ENCODE peak calls at places on chromosomes 3 and 15, in seven cellular contexts. W is heart right ventricle, J is IMR-90, R is uterus, P is esophagus squamous epithelium, O is breast epithelium, T is ovary. Q is an unnamed sample.
A peak's percentile ranks its signal among the peaks of the same experiment; 100 is the strongest.

GRCh38 chr3:41768363-41768762 is 193.5 kb downstream of the ULK4 start:
- DNase-seq in W (no peak), J (no peak), R (no peak), P (no peak), O (no peak), T (no peak), Q (no peak)

GRCh38 chr3:81300324-81300927 is 461.0 kb downstream of the GBE1 start:
- DNase-seq in W (no peak), J (no peak), R (no peak), P (no peak), O (no peak), T (no peak), Q (no peak)

GRCh38 chr15:33500432-33500831 is 189.7 kb downstream of the RYR3 start:
- DNase-seq in W (no peak), J (no peak), R (no peak), P (no peak), O (no peak), T (no peak), Q (no peak)

GRCh38 chr3:13008114-13008995 is 64.9 kb downstream of the IQSEC1 start:
- DNase-seq in W (no peak), J (no peak), R (no peak), P (no peak), O (no peak), T (no peak), Q (no peak)

GRCh38 chr3:187020376-187020775 is 90.0 kb downstream of the ST6GAL1 start:
- DNase-seq in W (no peak), J (no peak), R (no peak), P (no peak), O (no peak), T (no peak), Q (no peak)

GRCh38 chr15:92034227-92034626 is 180.7 kb downstream of the SLCO3A1 start:
- DNase-seq in W (no peak), J (no peak), R (no peak), P (no peak), O (no peak), T (no peak), Q (no peak)

GRCh38 chr3:195855471-195856409 is 44.0 kb upstream of the MUC4 start:
- DNase-seq in W (no peak), J (no peak), R (no peak), P (no peak), O (no peak), T (no peak), Q (no peak)

GRCh38 chr3:55282994-55283393 is 204.1 kb downstream of the WNT5A start:
- DNase-seq in W (no peak), J (no peak), R (no peak), P (no peak), O (no peak), T (no peak), Q (no peak)

GRCh38 chr15:73600413-73601050 is 32.7 kb downstream of the NPTN start:
- DNase-seq in W (no peak), J (no peak), R (no peak), P (no peak), O (no peak), T (no peak), Q (no peak)

GRCh38 chr3:134018406-134018805 is 11.3 kb downstream of the SLCO2A1 start:
- DNase-seq in W (no peak), J (no peak), R (no peak), P (no peak), O (no peak), T (no peak), Q (no peak)

GRCh38 chr3:146543461-146544012 is 870 bp downstream of the PLSCR1 start:
- DNase-seq in W (no peak), J (peak; percentile 16), R (peak; percentile 45), P (no peak), O (no peak), T (peak; percentile 40), Q (peak; percentile 46)

GRCh38 chr3:33299395-33300081 is 22.3 kb downstream of the FBXL2 start:
- DNase-seq in W (no peak), J (peak; percentile 76), R (no peak), P (no peak), O (no peak), T (no peak), Q (no peak)

GRCh38 chr3:181700168-181701087 is 11.3 kb upstream of the SOX2 start:
- DNase-seq in W (peak; percentile 24), J (peak; percentile 54), R (peak; percentile 63), P (no peak), O (no peak), T (peak; percentile 50), Q (peak; percentile 70)

GRCh38 chr3:1513662-1514061 is 420.8 kb downstream of the CNTN6 start:
- DNase-seq in W (no peak), J (no peak), R (no peak), P (no peak), O (no peak), T (no peak), Q (no peak)

GRCh38 chr3:33437556-33438283 is 2.5 kb downstream of the UBP1 start:
- DNase-seq in W (no peak), J (peak; percentile 77), R (no peak), P (no peak), O (no peak), T (no peak), Q (no peak)

GRCh38 chr15:74179101-74179841 is 5.8 kb downstream of the ISLR start:
- DNase-seq in W (peak; percentile 83), J (peak; percentile 86), R (peak; percentile 94), P (no peak), O (peak; percentile 58), T (peak; percentile 96), Q (peak; percentile 59)

GRCh38 chr15:65029736-65030208 is 333 bp upstream of the MTFMT start:
- DNase-seq in W (no peak), J (no peak), R (no peak), P (no peak), O (no peak), T (no peak), Q (no peak)
- H3K27me3 ChIP-seq in W (no peaks in the 10 kb centered on the region), J (no peaks in the 10 kb centered on the region), R (no peaks in the 10 kb centered on the region), P (no peaks in the 10 kb centered on the region), O (no peaks in the 10 kb centered on the region), T (no peaks in the 10 kb centered on the region), Q (no peaks in the 10 kb centered on the region)

DNA sequence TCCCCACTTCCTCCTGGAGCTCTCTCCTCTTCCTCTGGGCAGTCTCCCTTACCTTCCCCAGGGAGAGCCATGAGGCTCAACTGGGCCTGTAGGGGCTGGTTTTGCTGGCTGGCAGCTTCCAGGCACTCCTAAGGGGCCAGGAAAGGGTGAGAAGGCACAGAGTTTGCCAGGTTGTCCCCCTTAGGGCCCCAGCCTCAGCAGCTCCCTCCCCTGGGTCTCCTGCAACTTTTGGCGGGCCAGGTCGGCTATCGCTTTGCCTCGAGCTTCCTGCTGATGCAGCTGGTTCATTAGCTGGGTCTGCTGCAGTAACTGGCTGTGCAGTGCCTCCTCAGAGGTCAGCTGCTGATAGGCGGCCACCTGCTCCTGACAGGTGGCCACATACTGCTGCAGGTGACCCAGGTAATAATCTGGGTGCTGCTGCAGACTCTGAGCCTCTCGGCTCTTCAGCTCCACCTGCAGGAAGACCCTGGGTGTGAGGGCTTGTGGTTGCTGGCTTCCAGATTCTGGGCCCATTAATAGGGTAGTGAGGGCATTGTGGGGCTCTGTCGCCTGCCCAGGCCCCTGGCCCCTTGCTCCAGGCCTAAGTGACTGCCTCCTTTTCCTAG is 29.7 kb upstream of the OR4F6 start:
- DNase-seq in W (no peak), J (no peak), R (no peak), P (no peak), O (no peak), T (no peak), Q (peak; percentile 57)
- TF ChIP-seq CTCF in W (no peak), J (no peak), R (no peak), P (no peak), O (no peak), T (no peak), Q (no peak)

GRCh38 chr15:66924889-66925288 is 140.5 kb upstream of the SMAD3 start:
- DNase-seq in W (no peak), J (no peak), R (no peak), P (no peak), O (no peak), T (no peak), Q (no peak)

GRCh38 chr15:66925721-66926120 is 139.7 kb upstream of the SMAD3 start:
- DNase-seq in W (no peak), J (no peak), R (no peak), P (no peak), O (no peak), T (no peak), Q (peak; percentile 37)

GRCh38 chr15:66922608-66923007 is 142.8 kb upstream of the SMAD3 start:
- DNase-seq in W (no peak), J (no peak), R (no peak), P (no peak), O (no peak), T (no peak), Q (no peak)

GRCh38 chr15:66921319-66921718 is 144.1 kb upstream of the SMAD3 start:
- DNase-seq in W (no peak), J (no peak), R (no peak), P (no peak), O (no peak), T (no peak), Q (peak; percentile 27)

GRCh38 chr15:66923438-66923881 is 141.9 kb upstream of the SMAD3 start:
- DNase-seq in W (no peak), J (no peak), R (no peak), P (no peak), O (no peak), T (no peak), Q (peak; percentile 48)
- H3K27me3 ChIP-seq in W (no peaks in the 10 kb centered on the region), J (peaks cover 4% of the 10 kb centered on the region), R (no peaks in the 10 kb centered on the region), P (no peaks in the 10 kb centered on the region), O (no peaks in the 10 kb centered on the region), T (no peaks in the 10 kb centered on the region), Q (no peaks in the 10 kb centered on the region)

GRCh38 chr3:23698652-23699313 is 107.0 kb upstream of the UBE2E1 start:
- DNase-seq in W (no peak), J (no peak), R (no peak), P (no peak), O (no peak), T (no peak), Q (no peak)
- TF ChIP-seq CTCF in W (no peak), J (no peak), R (no peak), P (no peak), O (no peak), T (no peak), Q (no peak)

GRCh38 chr15:96359772-96360498 is 29.4 kb downstream of the NR2F2 start:
- DNase-seq in W (peak; percentile 42), J (no peak), R (peak; percentile 83), P (no peak), O (no peak), T (peak; percentile 61), Q (no peak)
- H3K27me3 ChIP-seq in W (peaks cover 56% of the 10 kb centered on the region), J (no peaks in the 10 kb centered on the region), R (no peaks in the 10 kb centered on the region), P (no peaks in the 10 kb centered on the region), O (no peaks in the 10 kb centered on the region), T (no peaks in the 10 kb centered on the region), Q (peaks cover 33% of the 10 kb centered on the region)

GRCh38 chr3:148954981-148955380 is 36.4 kb upstream of the GYG1 start:
- DNase-seq in W (no peak), J (no peak), R (no peak), P (no peak), O (no peak), T (no peak), Q (no peak)

GRCh38 chr3:148951599-148952361 is 39.6 kb upstream of the GYG1 start:
- DNase-seq in W (no peak), J (peak; percentile 65), R (no peak), P (no peak), O (no peak), T (no peak), Q (no peak)

GRCh38 chr3:148948913-148949657 is 42.3 kb upstream of the GYG1 start:
- DNase-seq in W (no peak), J (no peak), R (peak; percentile 58), P (no peak), O (no peak), T (no peak), Q (peak; percentile 73)

GRCh38 chr3:148953094-148953493 is 38.2 kb upstream of the GYG1 start:
- DNase-seq in W (no peak), J (no peak), R (no peak), P (no peak), O (no peak), T (no peak), Q (no peak)

GRCh38 chr3:148950806-148951205 is 40.5 kb upstream of the GYG1 start:
- DNase-seq in W (no peak), J (peak; percentile 21), R (no peak), P (no peak), O (no peak), T (no peak), Q (no peak)
- TF ChIP-seq CTCF in W (no peak), J (no peak), R (no peak), P (no peak), O (no peak), T (no peak), Q (no peak)

Q was measured in body of pancreas.